ENCODE peak calls at places on chromosome 11, in four cellular contexts. J is adrenal gland; A is K562; H is stimulated activated CD4-positive, alpha-beta T cell treated with anti-CD3 and anti-CD28 coated beads, Interleukin-2, amount 100 ng/mL, for 24 hours. O is an unnamed sample.

GRCh38 chr11:866481-866880 is 23.8 kb downstream of the TSPAN4 start:
- DNase-seq in H (no peak), A (no peak), J (no peak), O (no peak)

GRCh38 chr11:64787526-64788320 is 9.4 kb upstream of the SF1 start:
- DNase-seq in A (peak; percentile 75), H (peak; percentile 68), J (peak; percentile 81), O (no peak)

GRCh38 chr11:24356501-24356900 is 140.4 kb upstream of the LUZP2 start:
- DNase-seq in J (no peak), H (no peak), A (no peak), O (no peak)

GRCh38 chr11:69310934-69311766 is 17.2 kb downstream of the MYEOV start:
- DNase-seq in J (no peak), H (peak; percentile 38), A (no peak), O (no peak)

GRCh38 chr11:110379261-110379660 is 50.5 kb upstream of the FDX1 start:
- DNase-seq in H (no peak), J (no peak), A (no peak), O (no peak)

GRCh38 chr11:111006207-111006606 is 239.3 kb upstream of the POU2AF2 start:
- DNase-seq in H (no peak), J (no peak), A (no peak), O (no peak)

GRCh38 chr11:65278351-65278750 is 16.6 kb downstream of the POLA2 start:
- DNase-seq in J (no peak), H (no peak), A (no peak), O (no peak)

GRCh38 chr11:1866776-1867175 is 13.9 kb downstream of the LSP1 start:
- DNase-seq in J (peak; percentile 62), A (no peak), H (no peak), O (no peak)

GRCh38 chr11:5593146-5593545 is 3.3 kb upstream of the TRIM6 start:
- DNase-seq in H (no peak), J (no peak), A (no peak), O (no peak)

GRCh38 chr11:1123970-1124369 is 33.8 kb upstream of the MUC5AC start:
- DNase-seq in H (no peak), A (no peak), J (no peak), O (no peak)

GRCh38 chr11:31005202-31005601 is 364.3 kb downstream of the DCDC1 start:
- DNase-seq in J (no peak), H (no peak), A (no peak), O (no peak)

GRCh38 chr11:10351768-10352641 is 47.1 kb downstream of the ADM start:
- DNase-seq in A (no peak), J (peak; percentile 59), H (no peak), O (peak; percentile 28)

GRCh38 chr11:47044112-47044511 is 107.6 kb downstream of the CSTPP1 start:
- DNase-seq in A (no peak), J (no peak), H (no peak), O (no peak)

GRCh38 chr11:129590030-129590752 is 214.5 kb downstream of the BARX2 start:
- DNase-seq in H (no peak), A (no peak), J (no peak), O (no peak)

GRCh38 chr11:107719557-107720304 is 7.9 kb upstream of the SLN start:
- DNase-seq in A (no peak), J (no peak), H (no peak), O (peak; percentile 92)

GRCh38 chr11:94175545-94175944 is 46.9 kb downstream of the PANX1 start:
- DNase-seq in H (no peak), J (no peak), A (no peak), O (no peak)